ENCODE peak calls at places on chromosomes 4 and X, in ten cellular contexts. O, T, V, A, W, B, R, L, N and K are unnamed samples.

GRCh38 chr4:13860126-13860525 is 232.6 kb upstream of the BOD1L1 start:
- DNase-seq in O (no peak), T (no peak), V (peak), A (no peak), W (peak), B (no peak), R (no peak), L (no peak), N (no peak), K (no peak)

GRCh38 chr4:74499986-74500781 is 55.2 kb downstream of the AREG start:
- DNase-seq in O (no peak), T (no peak), V (no peak), A (no peak), W (peak), B (no peak), R (no peak), L (no peak), N (no peak), K (no peak)

GRCh38 chrX:4182010-4182806 is 468.8 kb upstream of the PRKX start:
- DNase-seq in O (no peak), T (no peak), V (no peak), A (no peak), W (no peak), B (no peak), R (no peak), L (no peak), N (no peak), K (no peak)

GRCh38 chr4:101264993-101265815 is 82.1 kb downstream of the PPP3CA start:
- DNase-seq in O (no peak), T (no peak), V (no peak), A (no peak), W (no peak), B (no peak), R (no peak), L (no peak), N (no peak), K (no peak)

GRCh38 chr4:158777423-158777822 is 8.6 kb downstream of the FNIP2 start:
- DNase-seq in O (no peak), T (no peak), V (no peak), A (no peak), W (no peak), B (no peak), R (no peak), L (no peak), N (no peak), K (no peak)

GRCh38 chr4:176409627-176410026 is 89.9 kb downstream of the SPCS3 start:
- DNase-seq in O (no peak), T (no peak), V (no peak), A (no peak), W (peak), B (no peak), R (no peak), L (no peak), N (no peak), K (no peak)

GRCh38 chr4:138838251-138838650 is 177.3 kb upstream of the NOCT start:
- DNase-seq in O (no peak), T (no peak), V (no peak), A (no peak), W (no peak), B (no peak), R (no peak), L (no peak), N (no peak), K (no peak)

GRCh38 chrX:48521353-48522243 is at the start of gene EBP:
- DNase-seq in O (peak), T (peak), V (peak), A (peak), W (peak), B (peak), R (peak), L (peak), N (peak), K (peak)

GRCh38 chr4:26058537-26058936 is 144.5 kb downstream of the SMIM20 start:
- DNase-seq in O (no peak), T (peak), V (no peak), A (peak), W (no peak), B (peak), R (no peak), L (no peak), N (no peak), K (peak)

GRCh38 chrX:110536788-110537187 is 178.1 kb downstream of the RTL9 start:
- DNase-seq in O (no peak), T (no peak), V (no peak), A (no peak), W (no peak), B (no peak), R (no peak), L (no peak), N (no peak), K (no peak)

GRCh38 chr4:42344749-42345148 is 52.5 kb upstream of the SHISA3 start:
- DNase-seq in O (no peak), T (no peak), V (no peak), A (no peak), W (no peak), B (no peak), R (no peak), L (no peak), N (no peak), K (no peak)

GRCh38 chr4:56217383-56217890 is 169.9 kb downstream of the AASDH start:
- DNase-seq in O (no peak), T (no peak), V (no peak), A (no peak), W (no peak), B (no peak), R (no peak), L (no peak), N (no peak), K (no peak)

GRCh38 chr4:77451530-77451929 is 154.1 kb upstream of the CXCL13 start:
- DNase-seq in O (no peak), T (no peak), V (no peak), A (no peak), W (no peak), B (no peak), R (no peak), L (no peak), N (no peak), K (no peak)

GRCh38 chr4:159290321-159291030 is 187.6 kb downstream of the RAPGEF2 start:
- DNase-seq in O (no peak), T (no peak), V (no peak), A (no peak), W (peak), B (no peak), R (no peak), L (no peak), N (no peak), K (no peak)

GRCh38 chrX:140151316-140151715 is 186.0 kb upstream of the CXorf66 start:
- DNase-seq in O (no peak), T (no peak), V (no peak), A (no peak), W (no peak), B (no peak), R (no peak), L (no peak), N (no peak), K (no peak)

GRCh38 chrX:107738768-107739167 is 36.8 kb downstream of the TSC22D3 start:
- DNase-seq in O (no peak), T (no peak), V (no peak), A (no peak), W (no peak), B (no peak), R (no peak), L (no peak), N (no peak), K (no peak)

GRCh38 chr4:140556372-140557085 is 12.2 kb downstream of the UCP1 start:
- DNase-seq in O (no peak), T (peak), V (no peak), A (no peak), W (no peak), B (no peak), R (no peak), L (peak), N (no peak), K (no peak)

GRCh38 chr4:604131-604530 is 21.2 kb upstream of the PDE6B start:
- DNase-seq in O (no peak), T (peak), V (no peak), A (no peak), W (no peak), B (no peak), R (no peak), L (no peak), N (no peak), K (no peak)

GRCh38 chr4:41264212-41264611 is 7.5 kb downstream of the UCHL1 start:
- DNase-seq in O (no peak), T (no peak), V (no peak), A (no peak), W (no peak), B (no peak), R (no peak), L (no peak), N (no peak), K (no peak)

GRCh38 chrX:104565791-104566687 is at the start of gene IL1RAPL2:
- DNase-seq in O (no peak), T (peak), V (peak), A (no peak), W (peak), B (peak), R (peak), L (peak), N (peak), K (no peak)

GRCh38 chr4:70197842-70198241 is 2.3 kb downstream of the ODAM start:
- DNase-seq in O (no peak), T (no peak), V (no peak), A (no peak), W (no peak), B (no peak), R (no peak), L (no peak), N (no peak), K (no peak)

GRCh38 chr4:48275247-48275646 is 5.6 kb upstream of the TEC start:
- DNase-seq in O (no peak), T (peak), V (peak), A (no peak), W (peak), B (peak), R (no peak), L (peak), N (no peak), K (no peak)

GRCh38 chr4:82648356-82648755 is 86.6 kb upstream of the TMEM150C start:
- DNase-seq in O (no peak), T (no peak), V (no peak), A (no peak), W (peak), B (no peak), R (no peak), L (no peak), N (no peak), K (no peak)

GRCh38 chr4:173834151-173834550 is 304.1 kb upstream of the HAND2 start:
- DNase-seq in O (no peak), T (no peak), V (no peak), A (no peak), W (no peak), B (no peak), R (no peak), L (no peak), N (no peak), K (no peak)

GRCh38 chr4:80045831-80046230 is 27.2 kb downstream of the ANTXR2 start:
- DNase-seq in O (no peak), T (no peak), V (no peak), A (no peak), W (no peak), B (no peak), R (no peak), L (no peak), N (no peak), K (no peak)

GRCh38 chrX:72305286-72306084 is at the start of gene CITED1:
- DNase-seq in O (no peak), T (no peak), V (peak), A (no peak), W (peak), B (no peak), R (no peak), L (peak), N (no peak), K (no peak)

GRCh38 chrX:21479695-21480280 is 105.6 kb downstream of the CNKSR2 start:
- DNase-seq in O (no peak), T (no peak), V (peak), A (no peak), W (peak), B (peak), R (no peak), L (peak), N (peak), K (no peak)

GRCh38 chr4:154490261-154490588 is 1.4 kb downstream of the DCHS2 start:
- DNase-seq in O (no peak), T (no peak), V (no peak), A (no peak), W (no peak), B (no peak), R (no peak), L (no peak), N (no peak), K (no peak)

GRCh38 chr4:655735-656151 is 18.3 kb downstream of the ATP5ME start:
- DNase-seq in O (no peak), T (no peak), V (no peak), A (no peak), W (no peak), B (no peak), R (peak), L (no peak), N (no peak), K (no peak)

GRCh38 chr4:186557486-186557885 is 2.1 kb upstream of the MTNR1A start:
- DNase-seq in O (no peak), T (no peak), V (no peak), A (no peak), W (peak), B (no peak), R (no peak), L (no peak), N (no peak), K (no peak)

GRCh38 chr4:2934813-2935761 is 28.1 kb downstream of the NOP14 start:
- DNase-seq in O (peak), T (peak), V (peak), A (peak), W (peak), B (peak), R (peak), L (peak), N (peak), K (peak)

GRCh38 chr4:21032246-21032645 is 332.0 kb downstream of the PACRGL start:
- DNase-seq in O (no peak), T (no peak), V (no peak), A (no peak), W (no peak), B (no peak), R (no peak), L (no peak), N (no peak), K (no peak)

GRCh38 chrX:15447985-15448639 is 45.0 kb downstream of the PIR start:
- DNase-seq in O (no peak), T (no peak), V (no peak), A (no peak), W (peak), B (no peak), R (no peak), L (no peak), N (no peak), K (no peak)

GRCh38 chr4:19309365-19309764 is 942.3 kb upstream of the SLIT2 start:
- DNase-seq in O (no peak), T (no peak), V (no peak), A (no peak), W (peak), B (no peak), R (no peak), L (peak), N (no peak), K (no peak)